ENCODE peak calls at places on chromosome 2, in eight cellular contexts. E is ovary; B is ascending aorta; H is Ammon's horn; G is NCI-H1092 treated with DMSO at 0.1 percent for 48 hours; N is activated naive CD4-positive, alpha-beta T cell; T is activated T-cell treated with anti-CD3 and anti-CD28 coated beads, Interleukin-2, amount 50 U/mL, for 4 hours; P is hepatocyte. Q is an unnamed sample.

GRCh38 chr2:236254021-236254420 is 10.2 kb downstream of the ASB18 start:
- DNase-seq in T (no peak), B (no peak), H (no peak), N (no peak), P (no peak), E (no peak), G (no peak), Q (no peak)

GRCh38 chr2:25131567-25132295 is 36.6 kb downstream of the POMC start:
- DNase-seq in P (peak), B (no peak), T (peak), G (no peak), N (no peak), H (no peak), E (no peak), Q (no peak)

GRCh38 chr2:216930716-216931115 is 70.9 kb upstream of the TNP1 start:
- DNase-seq in T (no peak), H (no peak), E (no peak), N (no peak), G (no peak), P (no peak), B (no peak), Q (no peak)

GRCh38 chr2:44286884-44287638 is 11.8 kb downstream of the SLC3A1 start:
- DNase-seq in P (peak), E (no peak), T (no peak), G (no peak), N (no peak), H (no peak), B (no peak), Q (no peak)

GRCh38 chr2:108535380-108535677 is 1.1 kb downstream of the LIMS1 start:
- DNase-seq in T (no peak), E (no peak), N (no peak), P (peak), H (peak), B (no peak), G (no peak), Q (no peak)

GRCh38 chr2:181281206-181281832 is 175.9 kb upstream of the ITGA4 start:
- DNase-seq in G (peak), N (no peak), B (no peak), E (no peak), H (no peak), P (no peak), T (no peak), Q (no peak)

GRCh38 chr2:231680284-231680991 is 27.9 kb upstream of the PTMA start:
- DNase-seq in P (peak), G (no peak), N (no peak), B (no peak), T (no peak), E (peak), H (no peak), Q (no peak)

GRCh38 chr2:220708366-220708765 is 863.7 kb downstream of the EPHA4 start:
- DNase-seq in G (no peak), N (no peak), P (no peak), T (no peak), H (peak), E (no peak), B (no peak), Q (no peak)

GRCh38 chr2:234986346-234986745 is 34.5 kb downstream of the SH3BP4 start:
- DNase-seq in T (no peak), H (no peak), N (no peak), G (no peak), B (no peak), P (no peak), E (no peak), Q (no peak)

GRCh38 chr2:860259-860855 is 90.3 kb upstream of the SNTG2 start:
- DNase-seq in T (no peak), N (no peak), B (no peak), G (no peak), P (no peak), E (no peak), H (no peak), Q (no peak)

GRCh38 chr2:110852541-110853263 is 120.3 kb downstream of the ACOXL start:
- DNase-seq in E (no peak), H (no peak), G (no peak), T (peak), P (no peak), B (no peak), N (no peak), Q (no peak)

GRCh38 chr2:12617366-12617765 is 99.4 kb upstream of the TRIB2 start:
- DNase-seq in N (no peak), P (no peak), E (no peak), G (no peak), B (no peak), H (no peak), T (no peak), Q (no peak)

GRCh38 chr2:98457045-98457696 is 12.5 kb downstream of the INPP4A start:
- DNase-seq in E (no peak), H (no peak), B (no peak), P (no peak), T (no peak), G (no peak), N (no peak), Q (no peak)

GRCh38 chr2:8495189-8495855 is 186.5 kb upstream of the ID2 start:
- DNase-seq in G (no peak), P (no peak), N (no peak), B (no peak), E (no peak), T (no peak), H (no peak), Q (no peak)

GRCh38 chr2:105473011-105473410 is 74.2 kb upstream of the FHL2 start:
- DNase-seq in G (no peak), N (no peak), H (no peak), P (no peak), E (no peak), B (no peak), T (no peak), Q (no peak)

GRCh38 chr2:69013123-69013836 is at the start of gene ANTXR1:
- DNase-seq in E (peak), G (peak), H (peak), B (no peak), N (no peak), T (no peak), P (peak), Q (no peak)

GRCh38 chr2:12597555-12597954 is 119.2 kb upstream of the TRIB2 start:
- DNase-seq in E (no peak), P (no peak), H (peak), T (no peak), N (no peak), G (no peak), B (no peak), Q (no peak)

GRCh38 chr2:158835431-158835830 is 40.3 kb downstream of the DAPL1 start:
- DNase-seq in B (no peak), H (no peak), P (no peak), T (no peak), E (no peak), G (no peak), N (no peak), Q (no peak)

GRCh38 chr2:231673348-231673770 is 35.0 kb upstream of the PTMA start:
- DNase-seq in N (no peak), H (no peak), E (peak), G (peak), P (peak), T (no peak), B (no peak), Q (no peak)

GRCh38 chr2:183269956-183270355 is 145.7 kb downstream of the NUP35 start:
- DNase-seq in B (no peak), H (no peak), N (no peak), T (no peak), P (no peak), G (no peak), E (no peak), Q (no peak)

GRCh38 chr2:147033046-147033445 is 811.8 kb upstream of the ACVR2A start:
- DNase-seq in E (no peak), H (no peak), N (no peak), P (no peak), T (no peak), B (no peak), G (no peak), Q (no peak)

Q was measured in cardiac septum.